ENCODE peak calls at places on chromosomes 1 and 21, in seven cellular contexts. One of them, this sample, is unnamed.

GRCh38 chr1:23836037-23836436 is 10.8 kb upstream of the HMGCL start:
- DNase-seq in coronary artery: no peak
- DNase-seq in body of pancreas: no peak
- DNase-seq in tibial artery: no peak
- DNase-seq in gastrocnemius medialis: no peak
- DNase-seq in testis: no peak
- DNase-seq in uterus: no peak
- DNase-seq in this sample: no peak

GRCh38 chr1:30730351-30731108 is 7.1 kb upstream of the MATN1 start:
- DNase-seq in coronary artery: no peak
- DNase-seq in body of pancreas: no peak
- DNase-seq in tibial artery: no peak
- DNase-seq in gastrocnemius medialis: no peak
- DNase-seq in testis: no peak
- DNase-seq in uterus: no peak
- DNase-seq in this sample: no peak

GRCh38 chr1:166166701-166167394 is at the start of gene FAM78B:
- DNase-seq in coronary artery: peak
- DNase-seq in body of pancreas: peak
- DNase-seq in tibial artery: peak
- DNase-seq in gastrocnemius medialis: peak
- DNase-seq in testis: peak
- DNase-seq in uterus: peak
- DNase-seq in this sample: peak

GRCh38 chr1:202659974-202660373 is 50.3 kb downstream of the SYT2 start:
- DNase-seq in coronary artery: no peak
- DNase-seq in body of pancreas: no peak
- DNase-seq in tibial artery: no peak
- DNase-seq in gastrocnemius medialis: no peak
- DNase-seq in testis: no peak
- DNase-seq in uterus: no peak
- DNase-seq in this sample: no peak

GRCh38 chr1:2380816-2381591 is 10.3 kb downstream of the MORN1 start:
- DNase-seq in coronary artery: no peak
- DNase-seq in body of pancreas: no peak
- DNase-seq in tibial artery: no peak
- DNase-seq in gastrocnemius medialis: no peak
- DNase-seq in testis: peak
- DNase-seq in uterus: no peak
- DNase-seq in this sample: no peak

GRCh38 chr1:1080122-1080753 is 6.1 kb upstream of the RNF223 start:
- DNase-seq in coronary artery: no peak
- DNase-seq in body of pancreas: peak
- DNase-seq in tibial artery: peak
- DNase-seq in gastrocnemius medialis: peak
- DNase-seq in testis: peak
- DNase-seq in uterus: no peak
- DNase-seq in this sample: peak

GRCh38 chr1:202135221-202135721 is 9.3 kb downstream of the ARL8A start:
- DNase-seq in coronary artery: no peak
- DNase-seq in body of pancreas: peak
- DNase-seq in tibial artery: no peak
- DNase-seq in gastrocnemius medialis: no peak
- DNase-seq in testis: peak
- DNase-seq in uterus: peak
- DNase-seq in this sample: peak

GRCh38 chr1:160439718-160440117 is 39.4 kb downstream of the VANGL2 start:
- DNase-seq in coronary artery: no peak
- DNase-seq in body of pancreas: no peak
- DNase-seq in tibial artery: no peak
- DNase-seq in gastrocnemius medialis: no peak
- DNase-seq in testis: no peak
- DNase-seq in uterus: no peak
- DNase-seq in this sample: no peak

GRCh38 chr1:149849947-149850360 is 49.4 kb upstream of the BOLA1 start:
- DNase-seq in coronary artery: no peak
- DNase-seq in body of pancreas: no peak
- DNase-seq in tibial artery: no peak
- DNase-seq in gastrocnemius medialis: no peak
- DNase-seq in testis: no peak
- DNase-seq in uterus: no peak
- DNase-seq in this sample: peak

GRCh38 chr1:25019351-25020172 is 89.5 kb upstream of the RUNX3 start:
- DNase-seq in coronary artery: no peak
- DNase-seq in body of pancreas: no peak
- DNase-seq in tibial artery: no peak
- DNase-seq in gastrocnemius medialis: no peak
- DNase-seq in testis: no peak
- DNase-seq in uterus: no peak
- DNase-seq in this sample: no peak

GRCh38 chr1:160459056-160459455 is 58.7 kb downstream of the VANGL2 start:
- DNase-seq in coronary artery: no peak
- DNase-seq in body of pancreas: no peak
- DNase-seq in tibial artery: no peak
- DNase-seq in gastrocnemius medialis: no peak
- DNase-seq in testis: no peak
- DNase-seq in uterus: no peak
- DNase-seq in this sample: no peak

GRCh38 chr1:8862528-8862927 is 16.0 kb downstream of the ENO1 start:
- DNase-seq in coronary artery: no peak
- DNase-seq in body of pancreas: no peak
- DNase-seq in tibial artery: no peak
- DNase-seq in gastrocnemius medialis: no peak
- DNase-seq in testis: no peak
- DNase-seq in uterus: no peak
- DNase-seq in this sample: peak

GRCh38 chr21:34775793-34776192 is 107.0 kb downstream of the CLIC6 start:
- DNase-seq in coronary artery: no peak
- DNase-seq in body of pancreas: no peak
- DNase-seq in tibial artery: no peak
- DNase-seq in gastrocnemius medialis: no peak
- DNase-seq in testis: no peak
- DNase-seq in uterus: no peak
- DNase-seq in this sample: peak

GRCh38 chr1:92409946-92410345 is 76.8 kb downstream of the GFI1 start:
- DNase-seq in coronary artery: no peak
- DNase-seq in body of pancreas: no peak
- DNase-seq in tibial artery: no peak
- DNase-seq in gastrocnemius medialis: no peak
- DNase-seq in testis: no peak
- DNase-seq in uterus: no peak
- DNase-seq in this sample: no peak

GRCh38 chr1:92399076-92399475 is 87.6 kb downstream of the GFI1 start:
- DNase-seq in coronary artery: no peak
- DNase-seq in body of pancreas: no peak
- DNase-seq in tibial artery: no peak
- DNase-seq in gastrocnemius medialis: no peak
- DNase-seq in testis: no peak
- DNase-seq in uterus: no peak
- DNase-seq in this sample: no peak

GRCh38 chr1:92408825-92409224 is 77.9 kb downstream of the GFI1 start:
- DNase-seq in coronary artery: no peak
- DNase-seq in body of pancreas: no peak
- DNase-seq in tibial artery: no peak
- DNase-seq in gastrocnemius medialis: no peak
- DNase-seq in testis: no peak
- DNase-seq in uterus: no peak
- DNase-seq in this sample: no peak

GRCh38 chr1:92404661-92405060 is 82.1 kb downstream of the GFI1 start:
- DNase-seq in coronary artery: no peak
- DNase-seq in body of pancreas: no peak
- DNase-seq in tibial artery: no peak
- DNase-seq in gastrocnemius medialis: no peak
- DNase-seq in testis: no peak
- DNase-seq in uterus: no peak
- DNase-seq in this sample: no peak
- H3K27ac ChIP-seq in coronary artery: no peak
- H3K27ac ChIP-seq in body of pancreas: no peak
- H3K27ac ChIP-seq in tibial artery: no peak
- H3K27ac ChIP-seq in gastrocnemius medialis: no peak
- H3K27ac ChIP-seq in testis: no peak
- H3K27ac ChIP-seq in uterus: no peak
- H3K27ac ChIP-seq in this sample: no peak

GRCh38 chr1:43705982-43706597 is 1.2 kb upstream of the ST3GAL3 start:
- DNase-seq in coronary artery: no peak
- DNase-seq in body of pancreas: no peak
- DNase-seq in tibial artery: no peak
- DNase-seq in gastrocnemius medialis: no peak
- DNase-seq in testis: no peak
- DNase-seq in uterus: no peak
- DNase-seq in this sample: peak

GRCh38 chr1:43705334-43705733 is 2.0 kb upstream of the ST3GAL3 start:
- DNase-seq in coronary artery: no peak
- DNase-seq in body of pancreas: no peak
- DNase-seq in tibial artery: no peak
- DNase-seq in gastrocnemius medialis: no peak
- DNase-seq in testis: no peak
- DNase-seq in uterus: no peak
- DNase-seq in this sample: no peak

GRCh38 chr1:43703836-43704235 is 3.5 kb upstream of the ST3GAL3 start:
- DNase-seq in coronary artery: no peak
- DNase-seq in body of pancreas: no peak
- DNase-seq in tibial artery: no peak
- DNase-seq in gastrocnemius medialis: no peak
- DNase-seq in testis: no peak
- DNase-seq in uterus: no peak
- DNase-seq in this sample: no peak

GRCh38 chr1:43706598-43707190 is 642 bp upstream of the ST3GAL3 start:
- DNase-seq in coronary artery: no peak
- DNase-seq in body of pancreas: peak
- DNase-seq in tibial artery: no peak
- DNase-seq in gastrocnemius medialis: no peak
- DNase-seq in testis: no peak
- DNase-seq in uterus: no peak
- DNase-seq in this sample: peak

GRCh38 chr1:43704838-43705237 is 2.5 kb upstream of the ST3GAL3 start:
- DNase-seq in coronary artery: no peak
- DNase-seq in body of pancreas: peak
- DNase-seq in tibial artery: no peak
- DNase-seq in gastrocnemius medialis: no peak
- DNase-seq in testis: peak
- DNase-seq in uterus: no peak
- DNase-seq in this sample: peak
- TF ChIP-seq CTCF in coronary artery: no peak
- TF ChIP-seq CTCF in body of pancreas: no peak
- TF ChIP-seq CTCF in tibial artery: no peak
- TF ChIP-seq CTCF in gastrocnemius medialis: no peak
- TF ChIP-seq CTCF in testis: no peak
- TF ChIP-seq CTCF in uterus: no peak
- TF ChIP-seq CTCF in this sample: no peak

DNA sequence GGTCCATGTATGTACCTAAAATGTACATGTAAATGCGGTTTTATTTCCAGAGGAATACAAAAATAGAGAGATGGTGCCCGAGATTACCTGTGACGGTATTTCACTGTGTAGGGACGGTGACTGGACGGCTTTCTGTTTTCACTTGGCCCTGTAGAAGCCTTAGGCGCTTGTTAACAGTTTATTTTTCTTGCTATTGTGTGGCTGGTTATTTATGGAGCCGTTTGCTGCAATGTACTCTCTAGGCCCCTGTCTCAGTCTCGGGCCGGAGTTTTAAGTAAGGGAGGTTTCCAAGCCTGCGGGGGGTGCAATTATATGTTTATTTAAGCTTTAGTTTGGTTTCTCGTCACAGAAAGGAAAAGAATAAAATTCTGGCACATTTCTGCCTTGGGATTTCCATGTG is 413 bp downstream of the EFCAB7 start:
- DNase-seq in coronary artery: no peak
- DNase-seq in body of pancreas: no peak
- DNase-seq in tibial artery: no peak
- DNase-seq in gastrocnemius medialis: no peak
- DNase-seq in testis: peak
- DNase-seq in uterus: no peak
- DNase-seq in this sample: peak
- H3K27ac ChIP-seq in coronary artery: peak
- H3K27ac ChIP-seq in body of pancreas: peak
- H3K27ac ChIP-seq in tibial artery: peak
- H3K27ac ChIP-seq in gastrocnemius medialis: peak
- H3K27ac ChIP-seq in testis: peak
- H3K27ac ChIP-seq in uterus: peak
- H3K27ac ChIP-seq in this sample: peak

GRCh38 chr1:167715653-167716302 is 6.0 kb upstream of the MPZL1 start:
- DNase-seq in coronary artery: no peak
- DNase-seq in body of pancreas: no peak
- DNase-seq in tibial artery: no peak
- DNase-seq in gastrocnemius medialis: no peak
- DNase-seq in testis: no peak
- DNase-seq in uterus: no peak
- DNase-seq in this sample: no peak
- TF ChIP-seq CTCF in coronary artery: no peak
- TF ChIP-seq CTCF in body of pancreas: no peak
- TF ChIP-seq CTCF in tibial artery: no peak
- TF ChIP-seq CTCF in gastrocnemius medialis: no peak
- TF ChIP-seq CTCF in testis: no peak
- TF ChIP-seq CTCF in uterus: no peak
- TF ChIP-seq CTCF in this sample: no peak

GRCh38 chr1:36392836-36393235 is 4.9 kb downstream of the LSM10 start:
- DNase-seq in coronary artery: no peak
- DNase-seq in body of pancreas: no peak
- DNase-seq in tibial artery: no peak
- DNase-seq in gastrocnemius medialis: no peak
- DNase-seq in testis: no peak
- DNase-seq in uterus: no peak
- DNase-seq in this sample: no peak
- H3K27ac ChIP-seq in coronary artery: no peak
- H3K27ac ChIP-seq in body of pancreas: no peak
- H3K27ac ChIP-seq in tibial artery: no peak
- H3K27ac ChIP-seq in gastrocnemius medialis: peak
- H3K27ac ChIP-seq in testis: peak
- H3K27ac ChIP-seq in uterus: no peak
- H3K27ac ChIP-seq in this sample: no peak

GRCh38 chr1:34985063-34985770 is at the start of gene TMEM35B:
- DNase-seq in coronary artery: peak
- DNase-seq in body of pancreas: peak
- DNase-seq in tibial artery: peak
- DNase-seq in gastrocnemius medialis: peak
- DNase-seq in testis: peak
- DNase-seq in uterus: peak
- DNase-seq in this sample: peak
- TF ChIP-seq CTCF in coronary artery: no peak
- TF ChIP-seq CTCF in body of pancreas: no peak
- TF ChIP-seq CTCF in tibial artery: no peak
- TF ChIP-seq CTCF in gastrocnemius medialis: no peak
- TF ChIP-seq CTCF in testis: no peak
- TF ChIP-seq CTCF in uterus: no peak
- TF ChIP-seq CTCF in this sample: no peak

This sample was measured in GM23338.